ENCODE peak calls at places on chromosomes 11 and 22, in nine cellular contexts. L is CD8-positive, alpha-beta T cell; R is upper lobe of right lung; C is mucosa of gallbladder; Q is RPMI7951; A is body of pancreas; O is head of caudate nucleus; Z is HuH-7; J is NCI-H748 treated with DMSO at 0.1 percent for 48 hours. T is an unnamed sample.

GRCh38 chr22:44459041-44459440 is 39.0 kb downstream of the RTL6 start:
- DNase-seq in L (no peak), R (no peak), C (no peak), Q (no peak), A (no peak), O (no peak), Z (no peak), J (no peak), T (no peak)

GRCh38 chr11:35740061-35740824 is 77.7 kb downstream of the TRIM44 start:
- DNase-seq in L (no peak), R (no peak), C (no peak), Q (no peak), A (peak), O (no peak), Z (no peak), J (no peak), T (no peak)

GRCh38 chr11:26896716-26897115 is 97.2 kb upstream of the FIBIN start:
- DNase-seq in L (no peak), R (no peak), C (no peak), Q (no peak), A (no peak), O (no peak), Z (no peak), J (no peak), T (no peak)

GRCh38 chr11:316891-317291 is 3.1 kb downstream of the IFITM1 start:
- DNase-seq in L (no peak), R (no peak), C (no peak), Q (no peak), A (no peak), O (no peak), Z (no peak), J (no peak), T (no peak)

GRCh38 chr11:111730031-111730430 is 36.2 kb downstream of the PPP2R1B start:
- DNase-seq in L (no peak), R (no peak), C (no peak), Q (no peak), A (no peak), O (no peak), Z (no peak), J (no peak), T (no peak)

GRCh38 chr11:65718964-65719492 is 1.6 kb downstream of the RNASEH2C start:
- DNase-seq in L (no peak), R (no peak), C (no peak), Q (peak), A (peak), O (no peak), Z (no peak), J (no peak), T (no peak)

GRCh38 chr11:130160460-130161090 is 993 bp downstream of the ST14 start:
- DNase-seq in L (no peak), R (no peak), C (no peak), Q (no peak), A (no peak), O (no peak), Z (no peak), J (no peak), T (no peak)

GRCh38 chr22:37623075-37624016 is 14.7 kb downstream of the GGA1 start:
- DNase-seq in L (peak), R (peak), C (peak), Q (peak), A (peak), O (peak), Z (peak), J (no peak), T (peak)

GRCh38 chr11:32829680-32830412 is at the start of gene PRRG4:
- DNase-seq in L (no peak), R (peak), C (peak), Q (peak), A (peak), O (peak), Z (peak), J (no peak), T (peak)

GRCh38 chr11:17770048-17770652 is 35.6 kb downstream of the KCNC1 start:
- DNase-seq in L (no peak), R (peak), C (no peak), Q (no peak), A (peak), O (no peak), Z (peak), J (no peak), T (no peak)

GRCh38 chr22:26893034-26893710 is 235.8 kb downstream of the MIAT start:
- DNase-seq in L (no peak), R (no peak), C (no peak), Q (no peak), A (no peak), O (peak), Z (no peak), J (peak), T (peak)

GRCh38 chr11:118491041-118491440 is 36.2 kb upstream of the TTC36 start:
- DNase-seq in L (no peak), R (no peak), C (no peak), Q (no peak), A (no peak), O (no peak), Z (no peak), J (no peak), T (no peak)

GRCh38 chr11:68956142-68956541 is 24.6 kb downstream of the MRGPRD start:
- DNase-seq in L (no peak), R (peak), C (no peak), Q (no peak), A (no peak), O (no peak), Z (peak), J (no peak), T (no peak)

GRCh38 chr11:100004541-100004940 is 682.5 kb upstream of the ARHGAP42 start:
- DNase-seq in L (no peak), R (no peak), C (peak), Q (no peak), A (peak), O (no peak), Z (no peak), J (no peak), T (no peak)

GRCh38 chr11:111845256-111846028 is 25.9 kb downstream of the ALG9 start:
- DNase-seq in L (no peak), R (no peak), C (no peak), Q (no peak), A (no peak), O (peak), Z (no peak), J (no peak), T (peak)

GRCh38 chr11:100855466-100856067 is 168.5 kb downstream of the ARHGAP42 start:
- DNase-seq in L (no peak), R (no peak), C (no peak), Q (peak), A (no peak), O (no peak), Z (no peak), J (peak), T (no peak)

GRCh38 chr22:28799125-28799833 is 1.1 kb downstream of the XBP1 start:
- DNase-seq in L (no peak), R (no peak), C (peak), Q (peak), A (peak), O (no peak), Z (peak), J (peak), T (peak)

GRCh38 chr11:118530180-118530682 is 761 bp upstream of the TMEM25 start:
- DNase-seq in L (no peak), R (peak), C (no peak), Q (peak), A (peak), O (no peak), Z (no peak), J (peak), T (no peak)

T was measured in Daoy.